ENCODE peak calls at places on chromosome 17, in seven cellular contexts. Z is OCI-LY7, O is heart right ventricle, F is cardiac muscle cell, S is colonic mucosa, B is DND-41, I is heart left ventricle. L is an unnamed sample.

GRCh38 chr17:47203984-47204721 is 5.0 kb upstream of the MYL4 start:
- DNase-seq in O (no peak), Z (peak; percentile 87), S (no peak), F (no peak), I (no peak), B (peak; percentile 73), L (no peak)

GRCh38 chr17:66228887-66229782 is at the start of gene APOH:
- DNase-seq in I (no peak), Z (no peak), F (no peak), S (peak; percentile 30), B (no peak), O (no peak), L (no peak)

GRCh38 chr17:5758651-5759050 is 174.3 kb upstream of the NLRP1 start:
- DNase-seq in B (peak; percentile 28), Z (peak; percentile 66), S (peak; percentile 17), O (no peak), F (no peak), I (no peak), L (no peak)

GRCh38 chr17:32621612-32622312 is 135.0 kb downstream of the CDK5R1 start:
- DNase-seq in F (no peak), O (no peak), I (no peak), B (no peak), S (no peak), Z (no peak), L (no peak)

GRCh38 chr17:60676758-60677307 is 818 bp upstream of the BCAS3 start:
- DNase-seq in S (no peak), Z (no peak), F (peak; percentile 0), B (no peak), O (no peak), I (no peak), L (no peak)

GRCh38 chr17:68694791-68695485 is 93.8 kb upstream of the FAM20A start:
- DNase-seq in S (no peak), B (no peak), O (no peak), I (no peak), Z (no peak), F (no peak), L (no peak)

GRCh38 chr17:41652461-41652960 is 28.1 kb upstream of the KRT17 start:
- DNase-seq in F (no peak), S (no peak), Z (no peak), I (no peak), B (no peak), O (no peak), L (no peak)

GRCh38 chr17:2266045-2266864 is 37.3 kb downstream of the SMG6 start:
- DNase-seq in S (peak; percentile 39), O (no peak), F (no peak), B (peak; percentile 83), I (no peak), Z (no peak), L (peak; percentile 36)

GRCh38 chr17:47119746-47120520 is 69.2 kb downstream of the CDC27 start:
- DNase-seq in B (no peak), I (no peak), S (no peak), F (no peak), Z (no peak), O (no peak), L (no peak)

GRCh38 chr17:64459284-64459747 is 10.4 kb downstream of the MILR1 start:
- DNase-seq in Z (no peak), I (no peak), B (no peak), O (no peak), S (no peak), F (no peak), L (peak; percentile 27)

GRCh38 chr17:6365187-6365943 is 69.6 kb downstream of the AIPL1 start:
- DNase-seq in I (no peak), O (no peak), F (no peak), S (peak; percentile 12), Z (no peak), B (no peak), L (no peak)

DNA sequence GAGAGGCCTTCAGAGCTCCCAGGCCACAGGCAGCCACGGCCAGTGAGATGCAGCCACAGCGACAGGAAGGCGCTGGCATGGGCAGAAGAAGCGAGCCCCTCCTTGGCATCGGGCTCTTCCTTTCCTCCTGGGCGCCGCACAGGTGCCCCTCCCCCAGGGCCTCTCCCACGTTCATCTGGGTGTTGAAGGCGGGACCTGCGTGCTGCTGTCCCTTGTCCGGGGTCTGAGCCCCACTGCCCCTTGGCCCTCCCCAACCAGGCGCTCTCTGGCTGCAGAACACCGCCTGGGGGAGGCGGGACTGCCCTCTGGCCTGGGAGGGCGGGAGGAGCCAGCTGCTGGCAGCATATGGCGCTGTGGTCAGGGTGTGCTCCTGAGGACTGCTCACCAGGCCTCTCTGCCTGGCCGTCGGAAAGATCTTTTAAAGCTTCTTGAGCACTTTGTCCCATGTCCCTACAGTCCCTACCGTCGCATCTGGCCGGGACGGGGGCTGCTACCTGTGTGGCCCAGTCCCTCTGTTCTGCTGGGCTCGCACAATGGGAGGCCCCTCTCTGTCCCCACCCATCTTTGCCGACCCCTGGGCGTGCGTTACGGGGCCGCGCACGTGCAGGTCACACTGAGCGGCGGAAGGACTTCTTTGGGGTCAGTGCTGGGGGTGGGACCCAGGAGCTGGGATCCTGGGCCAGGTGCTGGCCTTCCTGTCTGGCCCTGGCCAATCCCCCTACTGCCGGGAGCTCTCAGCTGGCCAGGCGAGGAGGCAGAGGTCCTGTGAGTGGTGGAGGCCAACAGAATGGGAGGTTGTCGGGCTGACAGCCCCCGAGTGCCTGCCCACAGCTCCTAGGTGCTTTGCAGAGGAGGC is 1.7 kb downstream of the SLC25A10 start:
- DNase-seq in B (no peak), Z (no peak), O (peak; percentile 23), I (no peak), S (peak; percentile 81), F (no peak), L (peak; percentile 74)
- H3K27ac ChIP-seq in B (peak overlapping the region; percentile 8), Z (no peak overlapping the region), O (no peak overlapping the region), I (no peak overlapping the region), S (peak overlapping the region; percentile 48), F (no peak overlapping the region), L (peak overlapping the region; percentile 81)

GRCh38 chr17:28334176-28334575 is 1.1 kb downstream of the IFT20 start:
- DNase-seq in I (no peak), F (no peak), S (no peak), Z (no peak), O (no peak), B (no peak), L (no peak)
- H3K4me3 ChIP-seq in I (peak overlapping the region; percentile 91), F (peak overlapping the region; percentile 75), S (peak overlapping the region; percentile 96), Z (peak overlapping the region; percentile 86), O (peak overlapping the region; percentile 94), B (peak overlapping the region; percentile 91), L (peak overlapping the region; percentile 96)

DNA sequence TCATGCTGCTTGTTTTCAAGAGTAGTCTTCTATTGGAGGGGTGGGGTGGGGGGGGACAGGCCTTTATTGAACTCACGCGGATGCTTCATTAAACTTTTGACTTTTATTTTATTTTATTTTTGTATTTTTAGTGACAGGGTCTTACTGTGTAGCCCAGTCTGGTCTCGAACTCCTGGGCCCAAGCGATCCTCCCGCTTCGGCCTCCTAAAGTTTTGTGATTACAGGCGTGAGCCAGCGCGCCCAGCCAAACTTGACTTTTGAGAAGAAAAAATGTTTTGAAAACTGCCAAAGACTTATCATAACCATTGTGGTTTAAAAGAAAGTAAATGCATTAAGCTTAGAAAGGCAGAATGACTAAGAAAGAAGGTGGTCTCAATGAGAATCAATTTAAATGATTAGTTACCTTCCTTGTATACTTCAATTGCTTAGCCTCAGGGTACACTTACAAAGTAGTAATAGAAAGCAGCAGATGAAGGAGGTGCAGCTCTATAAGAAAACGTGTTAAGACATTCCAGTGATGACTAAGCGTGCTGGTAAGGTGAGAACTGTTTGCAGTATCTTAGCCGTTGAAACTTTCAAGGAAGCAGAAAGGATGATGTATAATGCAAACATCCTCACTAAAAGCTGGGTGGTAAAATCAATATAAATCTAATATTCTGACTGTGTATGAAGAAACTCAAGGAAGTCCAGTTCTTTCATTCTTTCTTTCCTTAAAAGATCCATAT is 1.2 kb downstream of the AP2B1 start:
- DNase-seq in F (no peak), O (no peak), I (no peak), Z (no peak), S (peak; percentile 39), B (no peak), L (no peak)
- H3K27ac ChIP-seq in F (no peak overlapping the region), O (peak overlapping the region; percentile 94), I (no peak overlapping the region), Z (peak overlapping the region; percentile 75), S (peak overlapping the region; percentile 88), B (peak overlapping the region; percentile 33), L (peak overlapping the region; percentile 96)

GRCh38 chr17:77144227-77144626 is 3.5 kb downstream of the SEC14L1 start:
- DNase-seq in S (no peak), F (no peak), Z (peak; percentile 92), B (no peak), O (no peak), I (no peak), L (no peak)
- H3K4me3 ChIP-seq in S (no peak overlapping the region), F (no peak overlapping the region), Z (peak overlapping the region; percentile 93), B (no peak overlapping the region), O (peak overlapping the region; percentile 76), I (peak overlapping the region; percentile 90), L (peak overlapping the region; percentile 67)

GRCh38 chr17:44349553-44350070 is 4.5 kb downstream of the GRN start:
- DNase-seq in F (no peak), S (no peak), I (no peak), Z (no peak), B (no peak), O (no peak), L (no peak)
- H3K27ac ChIP-seq in F (no peak overlapping the region), S (no peak overlapping the region), I (no peak overlapping the region), Z (peak overlapping the region; percentile 90), B (no peak overlapping the region), O (no peak overlapping the region), L (no peak overlapping the region)

DNA sequence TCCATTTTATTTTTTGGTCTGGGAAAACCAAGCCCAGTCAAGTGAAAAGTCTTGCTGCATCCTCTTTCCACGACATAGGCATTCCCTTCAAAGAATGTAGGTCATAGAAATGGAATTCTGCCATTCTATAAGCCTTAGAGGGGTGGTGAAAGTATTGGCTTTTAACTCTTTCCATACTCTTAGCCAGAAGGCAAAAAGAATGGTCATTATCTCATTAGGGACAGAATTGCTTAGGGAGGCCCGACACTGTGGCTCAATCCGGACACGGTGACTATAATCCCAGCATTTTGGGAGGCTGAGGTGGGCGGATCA is 7.9 kb upstream of the MSL1 start:
- DNase-seq in Z (no peak), S (no peak), I (no peak), B (no peak), O (no peak), F (no peak), L (no peak)
- H3K4me3 ChIP-seq in Z (peak overlapping the region; percentile 64), S (peak overlapping the region; percentile 36), I (peak overlapping the region; percentile 57), B (peak overlapping the region; percentile 58), O (peak overlapping the region; percentile 46), F (peak overlapping the region; percentile 23), L (peak overlapping the region; percentile 44)

L was measured in stomach.